ENCODE peak calls at places on chromosome 7, in seven cellular contexts. J is activated naive CD8-positive, alpha-beta T cell treated with anti-CD3 and anti-CD28 coated beads, Interleukin-2, amount 10 ng/mL, durations not matched to agents 7 days and 5 days; P is fibroblast of the conjunctiva; S is skeletal muscle cell; W is NCI-H460; Z is Panc1; H is SW 1271. D is an unnamed sample.

GRCh38 chr7:23017303-23017702 is 3.4 kb upstream of the HYCC1 start:
- DNase-seq in J (no peak), P (no peak), S (no peak), W (no peak), Z (no peak), H (no peak), D (no peak)

GRCh38 chr7:158266817-158267736 is 320.5 kb downstream of the PTPRN2 start:
- DNase-seq in J (peak), P (no peak), S (no peak), W (no peak), Z (no peak), H (no peak), D (no peak)

GRCh38 chr7:85186083-85186520 is 754 bp downstream of the SEMA3D start:
- DNase-seq in J (no peak), P (peak), S (no peak), W (no peak), Z (no peak), H (peak), D (no peak)

GRCh38 chr7:123797673-123798526 is 47.1 kb upstream of the HYAL4 start:
- DNase-seq in J (no peak), P (peak), S (peak), W (peak), Z (peak), H (peak), D (peak)

GRCh38 chr7:41648506-41648905 is 54.4 kb downstream of the INHBA start:
- DNase-seq in J (no peak), P (no peak), S (no peak), W (no peak), Z (no peak), H (no peak), D (no peak)

GRCh38 chr7:7913506-7913905 is 55.1 kb upstream of the GLCCI1 start:
- DNase-seq in J (no peak), P (no peak), S (no peak), W (no peak), Z (no peak), H (no peak), D (no peak)

GRCh38 chr7:104826140-104826539 is 187.9 kb upstream of the KMT2E start:
- DNase-seq in J (no peak), P (no peak), S (no peak), W (no peak), Z (no peak), H (no peak), D (no peak)

GRCh38 chr7:74625446-74625845 is 32.1 kb upstream of the GTF2I start:
- DNase-seq in J (no peak), P (peak), S (no peak), W (no peak), Z (no peak), H (peak), D (no peak)

GRCh38 chr7:151964951-151965350 is 8.7 kb downstream of the GALNTL5 start:
- DNase-seq in J (no peak), P (no peak), S (no peak), W (no peak), Z (no peak), H (no peak), D (no peak)

GRCh38 chr7:53437336-53437735 is 401.9 kb downstream of the POM121L12 start:
- DNase-seq in J (no peak), P (no peak), S (no peak), W (no peak), Z (no peak), H (no peak), D (no peak)

GRCh38 chr7:23012797-23013714 is 874 bp downstream of the HYCC1 start:
- DNase-seq in J (peak), P (no peak), S (no peak), W (no peak), Z (no peak), H (peak), D (no peak)

GRCh38 chr7:106417273-106417902 is 132.6 kb upstream of the NAMPT start:
- DNase-seq in J (no peak), P (no peak), S (no peak), W (peak), Z (no peak), H (no peak), D (no peak)

GRCh38 chr7:6653101-6653995 is 16.2 kb downstream of the ZNF316 start:
- DNase-seq in J (peak), P (no peak), S (no peak), W (no peak), Z (no peak), H (no peak), D (no peak)

GRCh38 chr7:36045830-36046341 is 107.2 kb upstream of the EEPD1 start:
- DNase-seq in J (no peak), P (no peak), S (no peak), W (no peak), Z (no peak), H (no peak), D (no peak)

GRCh38 chr7:137846588-137847417 is at the start of gene DGKI:
- DNase-seq in J (peak), P (no peak), S (no peak), W (no peak), Z (no peak), H (no peak), D (no peak)

GRCh38 chr7:111919690-111920179 is 286.5 kb downstream of the DOCK4 start:
- DNase-seq in J (no peak), P (no peak), S (peak), W (no peak), Z (no peak), H (no peak), D (no peak)

GRCh38 chr7:128915841-128916642 is 5.5 kb upstream of the KCP start:
- DNase-seq in J (no peak), P (no peak), S (no peak), W (no peak), Z (no peak), H (no peak), D (no peak)

GRCh38 chr7:1555046-1555812 is 776 bp downstream of the TMEM184A start:
- DNase-seq in J (no peak), P (peak), S (peak), W (no peak), Z (no peak), H (peak), D (no peak)

GRCh38 chr7:877312-878232 is 1.2 kb downstream of the GET4 start:
- DNase-seq in J (no peak), P (no peak), S (no peak), W (no peak), Z (no peak), H (no peak), D (no peak)

GRCh38 chr7:75876126-75876881 is 2.5 kb upstream of the RHBDD2 start:
- DNase-seq in J (no peak), P (no peak), S (no peak), W (no peak), Z (no peak), H (no peak), D (no peak)

GRCh38 chr7:101170617-101171441 is 5.5 kb upstream of the VGF start:
- DNase-seq in J (no peak), P (no peak), S (no peak), W (no peak), Z (no peak), H (no peak), D (no peak)

GRCh38 chr7:70376561-70377031 is 755.3 kb upstream of the GALNT17 start:
- DNase-seq in J (no peak), P (no peak), S (no peak), W (peak), Z (no peak), H (no peak), D (no peak)

GRCh38 chr7:129845972-129846327 is 106.8 kb downstream of the UBE2H start:
- DNase-seq in J (no peak), P (no peak), S (no peak), W (no peak), Z (peak), H (no peak), D (no peak)

GRCh38 chr7:24858108-24858977 is 101.1 kb upstream of the GSDME start:
- DNase-seq in J (no peak), P (no peak), S (no peak), W (no peak), Z (no peak), H (no peak), D (no peak)

GRCh38 chr7:33062023-33062781 is at the start of gene NT5C3A:
- DNase-seq in J (no peak), P (no peak), S (no peak), W (peak), Z (no peak), H (no peak), D (no peak)

GRCh38 chr7:106514887-106515286 is 146.1 kb downstream of the CCDC71L start:
- DNase-seq in J (no peak), P (no peak), S (no peak), W (no peak), Z (no peak), H (no peak), D (no peak)

GRCh38 chr7:84665339-84665738 is 470.8 kb upstream of the SEMA3A start:
- DNase-seq in J (no peak), P (no peak), S (no peak), W (no peak), Z (no peak), H (no peak), D (no peak)

GRCh38 chr7:36301914-36302771 is 87.5 kb upstream of the ANLN start:
- DNase-seq in J (no peak), P (no peak), S (no peak), W (no peak), Z (no peak), H (no peak), D (no peak)

GRCh38 chr7:66837007-66837406 is 84.0 kb upstream of the TMEM248 start:
- DNase-seq in J (peak), P (no peak), S (no peak), W (peak), Z (no peak), H (no peak), D (no peak)

GRCh38 chr7:55484834-55485233 is 87.5 kb downstream of the VOPP1 start:
- DNase-seq in J (no peak), P (no peak), S (no peak), W (no peak), Z (no peak), H (no peak), D (no peak)

GRCh38 chr7:33757563-33758165 is 147.7 kb upstream of the BMPER start:
- DNase-seq in J (no peak), P (no peak), S (no peak), W (peak), Z (peak), H (no peak), D (no peak)

GRCh38 chr7:31407277-31407676 is 66.8 kb upstream of the NEUROD6 start:
- DNase-seq in J (no peak), P (no peak), S (no peak), W (no peak), Z (no peak), H (no peak), D (no peak)

GRCh38 chr7:149610441-149611011 is 112.9 kb upstream of the ZNF746 start:
- DNase-seq in J (no peak), P (no peak), S (no peak), W (no peak), Z (no peak), H (no peak), D (no peak)

GRCh38 chr7:89085580-89085979 is 290.0 kb upstream of the TEX47 start:
- DNase-seq in J (no peak), P (no peak), S (no peak), W (no peak), Z (no peak), H (no peak), D (no peak)